ENCODE peak calls at places on chromosome 1, in seven cellular contexts. E is heart right ventricle; H is CD4-positive, alpha-beta memory T cell; M is testis; U is psoas muscle; Q is heart left ventricle; C is fibroblast of lung. D is an unnamed sample.

GRCh38 chr1:210264521-210265380 is 32.2 kb downstream of the SERTAD4 start:
- DNase-seq in E (no peak), H (no peak), M (no peak), U (no peak), Q (no peak), C (no peak), D (no peak)

GRCh38 chr1:40306296-40306695 is 10.8 kb downstream of the COL9A2 start:
- DNase-seq in E (no peak), H (no peak), M (no peak), U (no peak), Q (no peak), C (no peak), D (no peak)

GRCh38 chr1:228082975-228083870 is 715 bp downstream of the ARF1 start:
- DNase-seq in E (peak; percentile 74), H (no peak), M (peak; percentile 47), U (peak; percentile 86), Q (peak; percentile 73), C (peak; percentile 40), D (peak; percentile 82)

GRCh38 chr1:83500987-83501591 is 497.8 kb downstream of the TTLL7 start:
- DNase-seq in E (no peak), H (no peak), M (no peak), U (no peak), Q (no peak), C (no peak), D (no peak)

GRCh38 chr1:244054924-244055263 is 3.8 kb downstream of the ZBTB18 start:
- DNase-seq in E (no peak), H (no peak), M (no peak), U (no peak), Q (no peak), C (no peak), D (no peak)

GRCh38 chr1:13539683-13540082 is 25.9 kb upstream of the LRRC38 start:
- DNase-seq in E (no peak), H (no peak), M (no peak), U (no peak), Q (no peak), C (no peak), D (no peak)

GRCh38 chr1:14113841-14114567 is 414.0 kb downstream of the PRDM2 start:
- DNase-seq in E (peak; percentile 20), H (no peak), M (peak; percentile 65), U (no peak), Q (peak; percentile 40), C (peak; percentile 50), D (no peak)

GRCh38 chr1:203395746-203396145 is 44.8 kb upstream of the FMOD start:
- DNase-seq in E (no peak), H (no peak), M (no peak), U (no peak), Q (no peak), C (peak; percentile 56), D (no peak)

GRCh38 chr1:32761253-32761877 is 55.8 kb downstream of the YARS1 start:
- DNase-seq in E (no peak), H (no peak), M (no peak), U (no peak), Q (no peak), C (peak; percentile 55), D (no peak)

GRCh38 chr1:32764826-32765545 is 52.2 kb downstream of the YARS1 start:
- DNase-seq in E (no peak), H (no peak), M (no peak), U (no peak), Q (no peak), C (no peak), D (no peak)

GRCh38 chr1:32759997-32760623 is 57.0 kb downstream of the YARS1 start:
- DNase-seq in E (no peak), H (no peak), M (peak; percentile 70), U (no peak), Q (no peak), C (no peak), D (no peak)

GRCh38 chr1:32765561-32766327 is 51.4 kb downstream of the YARS1 start:
- DNase-seq in E (no peak), H (no peak), M (no peak), U (no peak), Q (no peak), C (no peak), D (no peak)

DNA sequence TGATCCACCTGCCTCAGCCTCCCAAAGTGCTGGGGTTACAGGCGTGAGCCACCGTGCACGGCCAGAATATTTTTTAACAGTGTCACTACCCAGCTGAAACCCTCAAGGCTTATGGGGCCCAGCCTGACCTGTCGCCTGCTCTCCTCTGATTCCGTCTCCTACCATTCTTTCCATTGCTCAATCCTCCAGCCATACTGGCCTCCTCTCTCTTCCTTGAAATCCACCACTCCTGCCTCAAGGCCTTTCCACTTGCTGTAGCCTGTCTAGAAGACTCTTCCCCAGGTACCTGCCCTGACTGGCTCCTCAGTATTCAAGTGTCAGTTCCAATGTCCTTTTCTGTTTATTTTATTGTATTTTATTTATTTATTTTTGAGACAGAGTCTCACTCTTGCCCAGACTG is 53.9 kb downstream of the YARS1 start:
- DNase-seq in E (no peak), H (no peak), M (no peak), U (no peak), Q (no peak), C (no peak), D (no peak)
- H3K4me1 ChIP-seq in E (peaks cover 40% of the 10 kb centered on the region), H (peaks cover 8% of the 10 kb centered on the region), M (peaks cover 56% of the 10 kb centered on the region), U (peaks cover 13% of the 10 kb centered on the region), Q (peaks cover 4% of the 10 kb centered on the region), C (peaks cover 19% of the 10 kb centered on the region), D (no peaks in the 10 kb centered on the region)

GRCh38 chr1:26848499-26848898 is 14.4 kb upstream of the SFN start:
- DNase-seq in E (no peak), H (no peak), M (no peak), U (no peak), Q (no peak), C (no peak), D (no peak)
- H3K36me3 ChIP-seq in E (peaks cover 85% of the 10 kb centered on the region), H (peaks cover 68% of the 10 kb centered on the region), M (no peaks in the 10 kb centered on the region), U (peaks cover 5% of the 10 kb centered on the region), Q (peaks cover 87% of the 10 kb centered on the region), C (peaks cover 17% of the 10 kb centered on the region), D (no peaks in the 10 kb centered on the region)

DNA sequence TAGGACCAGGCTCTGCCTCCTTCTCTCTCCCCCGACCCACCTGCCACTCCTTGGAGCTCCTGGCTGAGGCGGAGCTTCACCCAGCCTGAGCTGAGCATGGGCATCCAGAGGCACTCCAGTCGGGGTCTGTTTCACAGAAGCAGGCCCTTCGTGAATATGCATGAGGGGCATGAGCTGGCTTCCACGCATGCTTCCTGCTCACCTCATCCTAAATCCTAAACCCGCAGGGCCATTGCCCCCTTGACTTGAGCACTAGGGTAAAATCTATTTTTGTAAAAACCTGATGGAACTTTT is 24.0 kb downstream of the CAPZB start:
- DNase-seq in E (no peak), H (no peak), M (no peak), U (no peak), Q (no peak), C (no peak), D (no peak)
- H3K4me1 ChIP-seq in E (peaks cover 84% of the 10 kb centered on the region), H (peaks cover 99% of the 10 kb centered on the region), M (peaks cover 16% of the 10 kb centered on the region), U (peaks cover 73% of the 10 kb centered on the region), Q (peaks cover 56% of the 10 kb centered on the region), C (peaks cover 12% of the 10 kb centered on the region), D (no peaks in the 10 kb centered on the region)

GRCh38 chr1:202007703-202008489 is 2.5 kb upstream of the ELF3 start:
- DNase-seq in E (no peak), H (no peak), M (no peak), U (no peak), Q (no peak), C (no peak), D (no peak)

GRCh38 chr1:202007279-202007678 is 3.1 kb upstream of the ELF3 start:
- DNase-seq in E (no peak), H (no peak), M (no peak), U (no peak), Q (no peak), C (no peak), D (no peak)

GRCh38 chr1:202002447-202002846 is 7.9 kb upstream of the ELF3 start:
- DNase-seq in E (no peak), H (no peak), M (no peak), U (no peak), Q (no peak), C (no peak), D (no peak)

GRCh38 chr1:202005958-202006357 is 4.4 kb upstream of the ELF3 start:
- DNase-seq in E (no peak), H (no peak), M (no peak), U (no peak), Q (no peak), C (peak; percentile 40), D (no peak)

DNA sequence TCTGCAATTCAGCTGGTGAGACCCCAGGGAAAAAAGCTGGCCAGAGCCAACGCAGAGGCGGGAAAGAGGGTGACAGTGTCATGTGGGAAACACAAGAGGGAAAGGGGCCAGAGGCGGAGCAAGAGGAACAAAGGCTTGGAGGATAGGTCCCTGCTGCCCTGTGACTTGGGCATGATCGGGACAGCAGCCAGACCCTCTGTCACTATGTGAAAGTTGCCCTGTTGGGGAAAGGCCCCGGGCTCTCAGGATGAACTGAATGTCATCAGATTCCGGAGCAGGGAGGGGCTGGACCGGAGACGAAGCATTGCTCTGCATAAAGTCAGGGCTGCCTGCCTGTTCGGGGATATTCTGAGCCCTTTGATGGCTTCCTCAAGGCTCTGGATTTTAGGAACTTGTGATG is 5.7 kb upstream of the ELF3 start:
- DNase-seq in E (no peak), H (no peak), M (no peak), U (no peak), Q (no peak), C (no peak), D (no peak)
- H3K36me3 ChIP-seq in E (peaks cover 72% of the 10 kb centered on the region), H (peaks cover 48% of the 10 kb centered on the region), M (no peaks in the 10 kb centered on the region), U (peaks cover 12% of the 10 kb centered on the region), Q (peaks cover 70% of the 10 kb centered on the region), C (peaks cover 11% of the 10 kb centered on the region), D (peaks cover 18% of the 10 kb centered on the region)

GRCh38 chr1:27406354-27406665 is 13.9 kb downstream of the GPR3 start:
- DNase-seq in E (no peak), H (no peak), M (no peak), U (no peak), Q (no peak), C (no peak), D (no peak)
- H3K4me1 ChIP-seq in E (peaks cover 59% of the 10 kb centered on the region), H (no peaks in the 10 kb centered on the region), M (peaks cover 31% of the 10 kb centered on the region), U (peaks cover 50% of the 10 kb centered on the region), Q (peaks cover 56% of the 10 kb centered on the region), C (peaks cover 31% of the 10 kb centered on the region), D (no peaks in the 10 kb centered on the region)

DNA sequence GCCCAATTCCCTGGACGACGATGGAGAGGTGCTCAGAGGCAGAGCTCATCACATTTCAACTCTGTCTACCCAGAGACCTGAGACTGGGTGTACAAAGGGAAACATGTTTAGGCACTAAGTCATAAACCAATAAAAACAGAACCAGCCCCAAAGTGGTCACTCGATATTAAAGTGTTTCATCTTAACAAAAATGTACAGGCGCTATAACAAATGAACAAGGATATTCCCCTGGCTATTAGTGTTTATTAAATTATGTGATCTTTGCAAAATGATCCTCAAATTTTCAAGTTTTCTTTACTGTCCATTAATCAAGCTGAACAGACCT is 43.6 kb downstream of the NPHP4 start:
- DNase-seq in E (no peak), H (no peak), M (no peak), U (no peak), Q (no peak), C (no peak), D (no peak)
- H3K36me3 ChIP-seq in E (peaks cover 62% of the 10 kb centered on the region), H (no peaks in the 10 kb centered on the region), M (no peaks in the 10 kb centered on the region), U (no peaks in the 10 kb centered on the region), Q (peaks cover 32% of the 10 kb centered on the region), C (no peaks in the 10 kb centered on the region), D (peaks cover 2% of the 10 kb centered on the region)

D was measured in aorta.